ENCODE peak calls at places on chromosomes 3 and 15, in eight cellular contexts. X is naive thymus-derived CD4-positive, alpha-beta T cell; C is right atrium auricular region; A is adrenal gland; R is lung; B is lower lobe of right lung; F is K562; Y is IMR-90. K is an unnamed sample.

GRCh38 chr3:171821778-171822358 is 11.6 kb upstream of the PLD1 start:
- DNase-seq in C (no peak), Y (no peak), X (no peak), R (no peak), A (no peak), B (no peak), F (no peak), K (no peak)

GRCh38 chr3:87206070-87206469 is 21.0 kb upstream of the CHMP2B start:
- DNase-seq in C (no peak), Y (peak; percentile 86), R (no peak), A (no peak), X (no peak), F (no peak), B (no peak), K (no peak)

GRCh38 chr3:141959921-141960554 is 83.6 kb downstream of the ATP1B3 start:
- DNase-seq in F (no peak), A (no peak), C (peak; percentile 46), B (no peak), X (no peak), R (no peak), Y (peak; percentile 78), K (no peak)

GRCh38 chr15:51973220-51973619 is 1.6 kb upstream of the LEO1 start:
- DNase-seq in C (no peak), B (no peak), A (no peak), X (no peak), F (no peak), Y (no peak), R (no peak), K (no peak)

GRCh38 chr3:48406443-48407431 is 23.1 kb downstream of the PLXNB1 start:
- DNase-seq in R (no peak), A (peak; percentile 8), Y (no peak), X (no peak), B (peak; percentile 16), C (no peak), F (no peak), K (peak; percentile 25)

GRCh38 chr3:72274511-72275295 is 489.8 kb upstream of the PROK2 start:
- DNase-seq in F (no peak), X (peak; percentile 36), A (peak; percentile 39), B (peak; percentile 55), Y (peak; percentile 75), C (peak; percentile 83), R (peak; percentile 57), K (no peak)

GRCh38 chr15:85831415-85832113 is 36.8 kb upstream of the KLHL25 start:
- DNase-seq in Y (peak; percentile 48), X (peak; percentile 21), B (no peak), R (peak; percentile 41), A (peak; percentile 74), F (peak; percentile 19), C (peak; percentile 75), K (peak; percentile 84)

GRCh38 chr3:76369170-76369569 is 583.8 kb upstream of the ZNF717 start:
- DNase-seq in F (no peak), A (no peak), C (no peak), Y (peak; percentile 69), R (no peak), B (no peak), X (no peak), K (no peak)

GRCh38 chr3:36969540-36970432 is 23.1 kb downstream of the EPM2AIP1 start:
- DNase-seq in C (no peak), A (peak; percentile 43), R (peak; percentile 38), X (no peak), B (no peak), Y (peak; percentile 93), F (peak; percentile 88), K (no peak)

GRCh38 chr3:150681037-150681436 is 22.7 kb downstream of the ERICH6 start:
- DNase-seq in Y (no peak), X (no peak), F (no peak), C (no peak), R (no peak), B (no peak), A (no peak), K (no peak)

GRCh38 chr15:60423540-60423939 is 25.8 kb upstream of the ANXA2 start:
- DNase-seq in X (no peak), C (no peak), F (no peak), A (no peak), R (no peak), Y (peak; percentile 92), B (no peak), K (no peak)

GRCh38 chr3:2268779-2269178 is 170.1 kb downstream of the CNTN4 start:
- DNase-seq in R (no peak), Y (no peak), C (no peak), A (no peak), X (no peak), B (no peak), F (no peak), K (no peak)

GRCh38 chr3:186722457-186722856 is 5.3 kb downstream of the KNG1 start:
- DNase-seq in F (no peak), A (no peak), Y (no peak), R (no peak), C (no peak), X (no peak), B (no peak), K (no peak)
- H3K4me1 ChIP-seq in F (no peaks in the 10 kb centered on the region), A (no peaks in the 10 kb centered on the region), Y (peaks cover 2% of the 10 kb centered on the region), R (no peaks in the 10 kb centered on the region), C (no peaks in the 10 kb centered on the region), X (no peaks in the 10 kb centered on the region), B (no peaks in the 10 kb centered on the region), K (no peaks in the 10 kb centered on the region)

DNA sequence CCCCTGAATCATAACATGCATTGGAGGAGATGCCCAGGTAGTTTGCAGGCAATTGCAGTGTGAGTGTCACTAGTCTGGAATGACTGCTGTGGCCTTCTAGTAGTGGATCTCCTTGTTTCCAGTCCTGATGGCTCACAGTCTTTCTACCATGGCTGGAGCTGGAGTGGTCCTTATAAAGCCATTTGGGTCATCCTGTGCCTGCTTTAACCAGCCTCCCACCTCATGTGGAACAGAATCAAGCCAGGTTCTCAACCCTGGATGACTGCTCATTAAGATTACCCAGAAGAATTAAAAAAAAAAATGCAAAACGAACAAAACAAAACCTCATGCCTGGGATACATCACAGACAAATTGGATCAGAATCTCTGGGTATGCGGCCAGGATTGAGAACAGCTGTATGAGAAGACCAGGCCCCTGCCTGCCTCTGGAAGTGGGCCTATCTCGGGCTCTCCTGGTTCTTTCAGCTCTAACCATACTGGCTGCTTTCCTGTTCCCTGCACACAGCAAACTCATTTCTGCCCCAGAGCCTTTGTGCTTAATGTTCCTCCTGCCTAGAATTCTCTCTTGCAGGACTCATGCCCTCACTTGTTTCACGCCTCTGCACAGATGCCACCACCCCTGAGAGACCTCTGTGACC is 96.4 kb downstream of the ITPR1 start:
- DNase-seq in Y (no peak), F (no peak), X (no peak), A (no peak), B (no peak), C (no peak), R (no peak), K (no peak)
- H3K4me3 ChIP-seq in Y (no peak overlapping the region), F (no peak overlapping the region), X (no peak overlapping the region), A (no peak overlapping the region), B (no peak overlapping the region), C (no peak overlapping the region), R (no peak overlapping the region), K (no peak overlapping the region)

DNA sequence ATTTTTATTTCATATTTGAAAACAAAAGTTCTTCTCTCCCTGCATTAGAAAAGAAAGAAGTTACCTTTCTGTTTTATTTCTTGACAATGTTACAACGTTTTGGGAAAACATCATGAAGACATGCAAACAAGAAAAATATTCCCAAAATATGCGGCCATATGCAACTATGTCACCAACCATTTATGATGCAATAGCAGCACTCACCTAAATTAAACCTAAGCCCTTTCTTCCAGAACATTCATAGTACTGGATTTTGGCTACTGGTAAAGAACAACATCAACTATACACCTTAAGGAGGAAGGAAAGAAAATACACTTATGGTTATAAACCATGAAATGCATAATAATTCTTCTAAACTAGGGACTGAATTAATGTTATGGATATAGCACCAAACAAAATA is 164.5 kb downstream of the PEAK1 start:
- DNase-seq in C (no peak), X (no peak), A (no peak), F (no peak), Y (no peak), B (no peak), R (no peak), K (no peak)
- H3K4me1 ChIP-seq in C (no peaks in the 10 kb centered on the region), X (no peaks in the 10 kb centered on the region), A (no peaks in the 10 kb centered on the region), F (no peaks in the 10 kb centered on the region), Y (peaks cover 4% of the 10 kb centered on the region), B (peaks cover 9% of the 10 kb centered on the region), R (no peaks in the 10 kb centered on the region), K (peaks cover 2% of the 10 kb centered on the region)

DNA sequence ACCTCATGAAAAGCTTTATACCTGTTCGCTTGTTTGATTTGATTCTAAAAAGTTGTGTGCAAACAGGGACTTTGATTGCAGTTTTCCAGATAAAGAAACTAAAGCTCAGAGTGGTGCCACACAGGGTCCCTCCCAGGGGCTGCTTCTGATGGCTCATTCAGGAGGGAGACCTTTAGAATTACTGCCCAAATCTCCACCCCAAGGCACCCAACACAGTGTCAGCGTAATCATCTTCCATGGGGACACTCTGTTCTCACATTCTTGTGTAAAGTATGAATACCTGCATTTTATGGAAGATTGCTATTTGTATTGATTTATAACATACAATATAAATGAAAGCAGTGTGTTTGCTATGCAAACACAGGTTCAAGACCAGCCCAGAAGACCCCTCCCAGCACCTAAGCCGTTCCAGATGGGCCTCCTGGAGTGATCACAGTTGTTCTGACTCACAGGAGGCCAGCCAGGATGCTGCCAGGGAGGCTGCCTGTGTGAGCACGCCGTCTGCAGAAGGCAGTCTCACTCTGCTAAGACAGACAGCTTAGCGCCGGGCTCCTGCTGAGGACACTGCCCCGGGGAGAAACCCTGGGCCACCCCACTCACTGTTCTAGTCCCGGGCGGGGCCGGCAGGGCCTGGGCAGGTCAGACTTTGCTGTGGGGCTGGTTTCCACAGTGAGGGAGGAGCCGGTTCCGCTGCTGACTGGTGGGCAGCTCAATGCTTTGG is 185.6 kb downstream of the FAM43A start:
- DNase-seq in A (peak; percentile 73), X (no peak), F (no peak), C (no peak), R (no peak), Y (peak; percentile 91), B (peak; percentile 61), K (peak; percentile 78)
- H3K4me3 ChIP-seq in A (no peak overlapping the region), X (no peak overlapping the region), F (no peak overlapping the region), C (no peak overlapping the region), R (no peak overlapping the region), Y (no peak overlapping the region), B (no peak overlapping the region), K (no peak overlapping the region)

GRCh38 chr3:113273011-113273410 is 61.7 kb downstream of the BOC start:
- DNase-seq in F (no peak), R (no peak), C (no peak), B (no peak), A (no peak), Y (no peak), X (no peak), K (no peak)
- H3K4me1 ChIP-seq in F (peaks cover 14% of the 10 kb centered on the region), R (no peaks in the 10 kb centered on the region), C (peaks cover 16% of the 10 kb centered on the region), B (peaks cover 9% of the 10 kb centered on the region), A (no peaks in the 10 kb centered on the region), Y (peaks cover 11% of the 10 kb centered on the region), X (no peaks in the 10 kb centered on the region), K (no peaks in the 10 kb centered on the region)

K was measured in aorta.